ENCODE peak calls at places on chromosomes 2 and 18, in four cellular contexts. One of them, this sample, is unnamed.

GRCh38 chr18:11807233-11807632 is 44.0 kb upstream of the CHMP1B start:
- DNase-seq in HepG2: no peak
- DNase-seq in GM12878: no peak
- DNase-seq in K562: no peak
- DNase-seq in this sample: no peak

GRCh38 chr2:224778474-224778877 is 62.3 kb upstream of the CCDC195 start:
- DNase-seq in HepG2: peak
- DNase-seq in GM12878: peak
- DNase-seq in K562: peak
- DNase-seq in this sample: peak

GRCh38 chr2:148716378-148716777 is 71.8 kb downstream of the EPC2 start:
- DNase-seq in HepG2: no peak
- DNase-seq in GM12878: no peak
- DNase-seq in K562: no peak
- DNase-seq in this sample: no peak

GRCh38 chr18:22174341-22175148 is 5.2 kb downstream of the GATA6 start:
- DNase-seq in HepG2: no peak
- DNase-seq in GM12878: no peak
- DNase-seq in K562: no peak
- DNase-seq in this sample: no peak

GRCh38 chr2:69572640-69573039 is 70.9 kb downstream of the AAK1 start:
- DNase-seq in HepG2: no peak
- DNase-seq in GM12878: no peak
- DNase-seq in K562: no peak
- DNase-seq in this sample: no peak

GRCh38 chr2:26523750-26524149 is 45.8 kb upstream of the OTOF start:
- DNase-seq in HepG2: no peak
- DNase-seq in GM12878: no peak
- DNase-seq in K562: no peak
- DNase-seq in this sample: no peak

GRCh38 chr2:173258704-173259103 is 96.0 kb upstream of the CDCA7 start:
- DNase-seq in HepG2: no peak
- DNase-seq in GM12878: no peak
- DNase-seq in K562: no peak
- DNase-seq in this sample: no peak

GRCh38 chr2:3785890-3786273 is 82.5 kb downstream of the DCDC2C start:
- DNase-seq in HepG2: no peak
- DNase-seq in GM12878: no peak
- DNase-seq in K562: no peak
- DNase-seq in this sample: no peak

GRCh38 chr18:51537487-51537886 is 340.0 kb upstream of the MEX3C start:
- DNase-seq in HepG2: no peak
- DNase-seq in GM12878: peak
- DNase-seq in K562: no peak
- DNase-seq in this sample: peak

GRCh38 chr2:42881732-42882131 is 89.3 kb upstream of the HAAO start:
- DNase-seq in HepG2: no peak
- DNase-seq in GM12878: no peak
- DNase-seq in K562: no peak
- DNase-seq in this sample: no peak

GRCh38 chr2:11279398-11279797 is 65.0 kb downstream of the ROCK2 start:
- DNase-seq in HepG2: no peak
- DNase-seq in GM12878: no peak
- DNase-seq in K562: peak
- DNase-seq in this sample: no peak

GRCh38 chr2:192051533-192051932 is 143.2 kb downstream of the TMEFF2 start:
- DNase-seq in HepG2: no peak
- DNase-seq in GM12878: no peak
- DNase-seq in K562: no peak
- DNase-seq in this sample: no peak

GRCh38 chr18:79961527-79962291 is 2.7 kb upstream of the HSBP1L1 start:
- DNase-seq in HepG2: peak
- DNase-seq in GM12878: no peak
- DNase-seq in K562: peak
- DNase-seq in this sample: no peak

GRCh38 chr2:159650574-159650973 is 34.2 kb upstream of the BAZ2B start:
- DNase-seq in HepG2: no peak
- DNase-seq in GM12878: no peak
- DNase-seq in K562: no peak
- DNase-seq in this sample: no peak

GRCh38 chr2:166773268-166773949 is 114.9 kb upstream of the XIRP2 start:
- DNase-seq in HepG2: no peak
- DNase-seq in GM12878: no peak
- DNase-seq in K562: no peak
- DNase-seq in this sample: no peak

GRCh38 chr2:10271509-10271908 is 31.2 kb upstream of the HPCAL1 start:
- DNase-seq in HepG2: no peak
- DNase-seq in GM12878: no peak
- DNase-seq in K562: no peak
- DNase-seq in this sample: no peak

GRCh38 chr18:10239138-10239537 is 215.3 kb upstream of the APCDD1 start:
- DNase-seq in HepG2: no peak
- DNase-seq in GM12878: no peak
- DNase-seq in K562: no peak
- DNase-seq in this sample: no peak

GRCh38 chr2:36549063-36549662 is 48.8 kb downstream of the FEZ2 start:
- DNase-seq in HepG2: no peak
- DNase-seq in GM12878: no peak
- DNase-seq in K562: no peak
- DNase-seq in this sample: no peak

GRCh38 chr2:27901219-27901618 is 10.7 kb downstream of the BABAM2 start:
- DNase-seq in HepG2: no peak
- DNase-seq in GM12878: no peak
- DNase-seq in K562: no peak
- DNase-seq in this sample: no peak

GRCh38 chr2:21773168-21773567 is 649.4 kb downstream of the TDRD15 start:
- DNase-seq in HepG2: no peak
- DNase-seq in GM12878: no peak
- DNase-seq in K562: no peak
- DNase-seq in this sample: no peak

GRCh38 chr2:74427551-74427950 is 6.0 kb downstream of the WDR54 start:
- DNase-seq in HepG2: no peak
- DNase-seq in GM12878: no peak
- DNase-seq in K562: no peak
- DNase-seq in this sample: no peak

GRCh38 chr18:26461405-26461804 is 86.9 kb downstream of the KCTD1 start:
- DNase-seq in HepG2: no peak
- DNase-seq in GM12878: no peak
- DNase-seq in K562: no peak
- DNase-seq in this sample: no peak

GRCh38 chr2:25590921-25591505 is 82.4 kb downstream of the DTNB start:
- DNase-seq in HepG2: no peak
- DNase-seq in GM12878: no peak
- DNase-seq in K562: no peak
- DNase-seq in this sample: no peak

GRCh38 chr2:168699834-168700417 is 102.5 kb upstream of the NOSTRIN start:
- DNase-seq in HepG2: peak
- DNase-seq in GM12878: no peak
- DNase-seq in K562: no peak
- DNase-seq in this sample: no peak

GRCh38 chr2:2843969-2844548 is 513.0 kb upstream of the MYT1L start:
- DNase-seq in HepG2: peak
- DNase-seq in GM12878: no peak
- DNase-seq in K562: peak
- DNase-seq in this sample: peak

GRCh38 chr2:75321558-75321957 is 122.2 kb upstream of the TACR1 start:
- DNase-seq in HepG2: no peak
- DNase-seq in GM12878: no peak
- DNase-seq in K562: no peak
- DNase-seq in this sample: no peak

GRCh38 chr2:181114021-181114420 is 133.6 kb downstream of the UBE2E3 start:
- DNase-seq in HepG2: peak
- DNase-seq in GM12878: no peak
- DNase-seq in K562: no peak
- DNase-seq in this sample: no peak

GRCh38 chr18:6633370-6633769 is 96.1 kb upstream of the ARHGAP28 start:
- DNase-seq in HepG2: no peak
- DNase-seq in GM12878: no peak
- DNase-seq in K562: no peak
- DNase-seq in this sample: no peak

GRCh38 chr2:143759455-143759854 is 630.2 kb downstream of the ARHGAP15 start:
- DNase-seq in HepG2: no peak
- DNase-seq in GM12878: no peak
- DNase-seq in K562: no peak
- DNase-seq in this sample: no peak

DNA sequence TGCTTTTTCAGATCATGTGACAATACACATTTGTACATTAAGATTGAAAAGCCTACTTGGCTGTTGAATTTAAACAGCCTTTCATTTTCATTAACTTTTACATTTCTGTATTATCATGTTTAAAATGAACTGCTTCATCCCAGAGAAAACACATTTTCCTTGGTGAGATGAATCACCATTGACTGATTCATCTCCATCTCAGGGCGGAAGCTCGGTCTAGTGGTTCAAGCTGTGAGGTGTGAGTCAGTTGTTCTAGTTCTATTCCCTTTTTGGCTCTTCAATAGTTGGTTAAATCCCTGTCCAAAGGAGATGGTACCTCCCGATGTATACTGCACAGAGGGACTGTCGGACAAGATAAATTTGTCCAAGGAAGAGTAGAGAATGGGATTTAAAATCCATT is 189.7 kb downstream of the ADCYAP1 start:
- DNase-seq in HepG2: no peak
- DNase-seq in GM12878: no peak
- DNase-seq in K562: no peak
- DNase-seq in this sample: no peak
- TF ChIP-seq TARDBP in HepG2: no peak
- TF ChIP-seq TARDBP in GM12878: no peak
- TF ChIP-seq TARDBP in K562: no peak
- TF ChIP-seq TARDBP in this sample: no peak

GRCh38 chr2:234823196-234823876 is 128.5 kb upstream of the SH3BP4 start:
- DNase-seq in HepG2: no peak
- DNase-seq in GM12878: no peak
- DNase-seq in K562: no peak
- DNase-seq in this sample: no peak
- TF ChIP-seq TARDBP in HepG2: peak
- TF ChIP-seq TARDBP in GM12878: no peak
- TF ChIP-seq TARDBP in K562: no peak
- TF ChIP-seq TARDBP in this sample: no peak

DNA sequence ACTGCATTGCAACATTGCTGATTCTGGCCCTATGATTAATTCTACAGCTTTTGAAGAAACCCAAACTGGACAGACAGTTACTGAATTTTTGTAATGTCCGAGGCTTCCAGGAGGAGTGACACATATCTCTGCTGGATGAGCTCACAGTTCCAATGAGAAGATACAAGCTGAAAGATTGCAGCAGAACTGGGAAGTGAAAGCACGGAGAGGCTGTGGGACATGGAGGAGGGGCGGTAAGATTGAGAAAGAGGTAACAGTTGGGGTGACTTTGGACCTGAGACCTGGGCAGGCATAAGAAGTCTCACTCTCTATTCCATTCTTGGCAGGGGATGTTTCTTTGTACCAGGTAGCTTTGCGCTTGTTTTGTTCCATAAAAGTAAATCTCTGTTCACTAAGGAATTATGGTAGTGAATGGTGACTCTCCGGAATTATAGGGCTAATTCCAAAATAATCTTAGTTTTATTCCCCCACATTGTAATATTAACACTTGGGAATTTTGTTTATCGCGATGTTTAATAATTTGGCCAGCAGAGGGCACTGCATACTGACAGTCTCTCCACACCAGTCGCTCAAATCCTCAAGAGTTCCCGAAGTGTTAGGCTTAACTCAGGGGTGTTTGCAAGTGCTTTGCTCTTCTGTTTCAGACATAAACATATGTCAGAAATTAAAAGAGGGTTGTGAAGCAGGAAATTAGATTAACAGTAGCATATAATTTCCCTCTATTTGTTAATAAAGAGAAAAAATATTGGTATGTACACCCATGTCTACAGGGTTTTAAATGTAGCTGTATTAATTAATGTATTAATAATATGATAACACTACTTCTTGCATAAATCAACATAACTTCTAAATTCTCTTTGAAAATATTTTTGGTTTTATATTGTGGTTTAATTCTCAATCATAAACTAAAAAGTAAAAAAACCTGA is 201.4 kb downstream of the SOCS6 start:
- DNase-seq in HepG2: peak
- DNase-seq in GM12878: no peak
- DNase-seq in K562: peak
- DNase-seq in this sample: peak
- TF ChIP-seq TARDBP in HepG2: no peak
- TF ChIP-seq TARDBP in GM12878: no peak
- TF ChIP-seq TARDBP in K562: no peak
- TF ChIP-seq TARDBP in this sample: no peak

DNA sequence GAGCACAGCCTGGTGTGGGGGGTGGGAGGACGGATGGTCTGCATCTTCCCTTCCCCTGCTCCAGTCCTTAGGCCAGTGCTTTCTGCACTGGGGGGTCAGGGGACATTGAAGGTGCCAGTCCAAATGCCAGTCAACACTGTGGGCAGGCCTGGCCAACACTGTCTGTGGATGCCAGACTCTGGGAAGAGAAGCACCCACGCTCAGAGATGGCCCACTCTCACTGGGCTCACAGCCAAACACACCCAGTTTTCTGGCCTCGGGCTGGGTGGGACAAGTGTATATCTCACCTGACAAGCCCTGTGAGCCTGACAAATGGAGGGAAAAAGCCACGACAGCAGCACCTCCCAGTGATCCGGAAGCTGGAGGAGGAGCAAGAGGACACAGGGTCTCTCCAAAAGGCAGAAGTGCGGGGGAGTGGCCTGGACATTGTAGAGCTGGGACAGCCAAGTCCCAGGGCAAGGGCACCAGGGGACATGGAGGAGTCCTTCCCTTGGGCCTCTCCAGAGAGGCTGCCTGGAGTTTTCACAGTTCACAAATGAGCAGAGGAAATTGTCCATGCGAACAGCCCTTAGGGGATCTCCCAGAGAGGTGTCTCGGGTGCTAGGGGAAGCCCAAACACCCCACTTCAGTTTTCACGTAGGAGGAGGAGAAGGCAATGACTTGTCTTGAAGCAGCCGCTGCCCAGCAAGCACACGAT is 79.3 kb downstream of the SDC1 start:
- DNase-seq in HepG2: no peak
- DNase-seq in GM12878: peak
- DNase-seq in K562: peak
- DNase-seq in this sample: no peak
- TF ChIP-seq TARDBP in HepG2: no peak
- TF ChIP-seq TARDBP in GM12878: no peak
- TF ChIP-seq TARDBP in K562: no peak
- TF ChIP-seq TARDBP in this sample: no peak

GRCh38 chr2:231127480-231127879 is 2.6 kb upstream of the HTR2B start:
- DNase-seq in HepG2: no peak
- DNase-seq in GM12878: no peak
- DNase-seq in K562: no peak
- DNase-seq in this sample: no peak

GRCh38 chr2:231129216-231129615 is 4.4 kb upstream of the HTR2B start:
- DNase-seq in HepG2: no peak
- DNase-seq in GM12878: no peak
- DNase-seq in K562: no peak
- DNase-seq in this sample: no peak

GRCh38 chr2:231128541-231128940 is 3.7 kb upstream of the HTR2B start:
- DNase-seq in HepG2: no peak
- DNase-seq in GM12878: no peak
- DNase-seq in K562: no peak
- DNase-seq in this sample: no peak

GRCh38 chr2:231126123-231126522 is 1.3 kb upstream of the HTR2B start:
- DNase-seq in HepG2: no peak
- DNase-seq in GM12878: no peak
- DNase-seq in K562: no peak
- DNase-seq in this sample: no peak

GRCh38 chr2:231127936-231128335 is 3.1 kb upstream of the HTR2B start:
- DNase-seq in HepG2: no peak
- DNase-seq in GM12878: no peak
- DNase-seq in K562: no peak
- DNase-seq in this sample: no peak
- TF ChIP-seq TARDBP in HepG2: no peak
- TF ChIP-seq TARDBP in GM12878: no peak
- TF ChIP-seq TARDBP in K562: no peak
- TF ChIP-seq TARDBP in this sample: no peak